ENCODE peak calls at places on chromosomes 2 and 18, in eight cellular contexts. T is IMR-90, H is K562, G is WTC11, X is HepG2, J is GM12878, F is SK-N-SH, E is H1. I is an unnamed sample.

GRCh38 chr18:70973626-70974025 is 684.8 kb downstream of the SOCS6 start:
- DNase-seq in T (no peak), H (no peak), G (no peak), X (no peak), J (no peak), F (no peak), E (no peak), I (no peak)

GRCh38 chr2:64972856-64973255 is 16.3 kb upstream of the SLC1A4 start:
- DNase-seq in T (peak), H (no peak), G (no peak), X (no peak), J (no peak), F (no peak), E (no peak), I (no peak)

GRCh38 chr2:108409768-108410167 is 32.0 kb downstream of the SULT1C4 start:
- DNase-seq in T (peak), H (no peak), G (no peak), X (no peak), J (no peak), F (no peak), E (no peak), I (no peak)

GRCh38 chr2:129144082-129144791 is 825.6 kb upstream of the HS6ST1 start:
- DNase-seq in T (no peak), H (peak), G (no peak), X (no peak), J (no peak), F (no peak), E (no peak), I (no peak)

GRCh38 chr18:23311346-23312103 is 141.6 kb upstream of the RIOK3 start:
- DNase-seq in T (peak), H (no peak), G (no peak), X (no peak), J (no peak), F (no peak), E (no peak), I (no peak)

GRCh38 chr18:65422544-65423136 is 328.2 kb upstream of the CDH7 start:
- DNase-seq in T (no peak), H (no peak), G (no peak), X (no peak), J (no peak), F (no peak), E (no peak), I (no peak)

GRCh38 chr2:99822487-99823218 is 319.7 kb downstream of the AFF3 start:
- DNase-seq in T (no peak), H (no peak), G (peak), X (no peak), J (no peak), F (no peak), E (no peak), I (no peak)

GRCh38 chr2:104825124-104825865 is 28.6 kb upstream of the POU3F3 start:
- DNase-seq in T (no peak), H (no peak), G (no peak), X (no peak), J (no peak), F (no peak), E (no peak), I (no peak)

GRCh38 chr18:44723973-44724778 is 43.5 kb downstream of the SETBP1 start:
- DNase-seq in T (no peak), H (peak), G (no peak), X (no peak), J (no peak), F (no peak), E (no peak), I (no peak)

GRCh38 chr2:49029406-49029805 is 124.9 kb downstream of the FSHR start:
- DNase-seq in T (no peak), H (no peak), G (no peak), X (no peak), J (no peak), F (no peak), E (no peak), I (no peak)

GRCh38 chr18:66560092-66560491 is 43.8 kb downstream of the CDH19 start:
- DNase-seq in T (no peak), H (no peak), G (no peak), X (peak), J (no peak), F (no peak), E (no peak), I (peak)

GRCh38 chr2:238433941-238434845 is 7.5 kb downstream of the ASB1 start:
- DNase-seq in T (peak), H (no peak), G (no peak), X (no peak), J (no peak), F (no peak), E (no peak), I (no peak)

GRCh38 chr2:44746367-44746766 is 195.1 kb upstream of the SIX3 start:
- DNase-seq in T (no peak), H (no peak), G (no peak), X (no peak), J (no peak), F (no peak), E (no peak), I (no peak)

GRCh38 chr2:124623560-124623959 is 598.5 kb downstream of the CNTNAP5 start:
- DNase-seq in T (no peak), H (no peak), G (no peak), X (no peak), J (no peak), F (no peak), E (no peak), I (no peak)

GRCh38 chr2:37631698-37632097 is 39.7 kb downstream of the CDC42EP3 start:
- DNase-seq in T (no peak), H (no peak), G (no peak), X (no peak), J (no peak), F (no peak), E (no peak), I (no peak)

GRCh38 chr2:28956890-28957289 is 24.2 kb upstream of the TOGARAM2 start:
- DNase-seq in T (no peak), H (peak), G (peak), X (no peak), J (no peak), F (no peak), E (peak), I (peak)

GRCh38 chr2:46351388-46352141 is 54.4 kb downstream of the EPAS1 start:
- DNase-seq in T (no peak), H (no peak), G (peak), X (no peak), J (no peak), F (no peak), E (no peak), I (no peak)

GRCh38 chr2:122843503-122843902 is 1088.1 kb downstream of the TSN start:
- DNase-seq in T (no peak), H (no peak), G (no peak), X (no peak), J (no peak), F (no peak), E (no peak), I (no peak)

GRCh38 chr2:172931923-172932520 is 143.6 kb upstream of the MAP3K20 start:
- DNase-seq in T (peak), H (peak), G (peak), X (peak), J (no peak), F (peak), E (peak), I (peak)

GRCh38 chr2:48471048-48471474 is 58.9 kb upstream of the STON1 start:
- DNase-seq in T (peak), H (peak), G (no peak), X (peak), J (no peak), F (peak), E (no peak), I (peak)

GRCh38 chr2:206969192-206969591 is 29.9 kb downstream of the CPO start:
- DNase-seq in T (no peak), H (no peak), G (no peak), X (no peak), J (no peak), F (no peak), E (no peak), I (no peak)
- TF ChIP-seq USF2 in T (no peak), H (no peak), G (no peak), X (no peak), J (no peak), F (no peak), E (no peak), I (no peak)

DNA sequence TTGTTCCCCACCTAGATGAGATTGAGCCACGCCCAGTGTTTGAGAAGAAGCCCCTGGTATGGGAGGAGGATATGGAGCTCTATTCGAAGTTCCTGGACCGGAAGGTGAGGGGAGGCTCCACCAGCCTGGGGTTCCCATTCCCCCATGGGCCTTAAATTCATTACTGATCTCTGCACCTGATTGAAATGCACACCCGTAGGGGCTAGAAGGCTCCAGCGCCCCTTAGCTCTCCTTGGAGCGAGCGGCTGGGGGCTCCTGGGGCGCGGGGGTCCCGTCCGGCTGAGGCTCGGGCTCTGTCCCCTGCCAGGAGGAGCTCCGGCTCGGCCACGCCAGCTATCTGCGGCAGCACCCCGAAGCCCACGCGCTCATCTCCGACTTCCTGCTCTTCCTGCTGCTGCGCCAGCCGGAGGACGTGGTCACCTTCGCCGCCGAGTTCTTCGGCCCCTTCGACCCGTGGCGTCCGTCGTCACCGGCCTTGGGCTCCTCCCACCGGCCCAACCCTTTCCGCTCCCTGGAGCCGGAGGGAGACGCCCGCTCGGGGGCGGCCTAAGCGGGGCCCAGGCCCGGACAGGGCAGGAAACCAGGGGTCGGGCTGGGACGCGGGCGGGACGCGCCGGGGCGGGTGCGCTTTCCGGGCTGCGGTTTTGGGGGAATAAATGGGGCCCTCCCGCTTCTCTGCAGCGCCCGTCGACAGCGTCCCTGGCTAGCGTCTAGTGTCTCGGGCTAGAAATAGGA is 10.9 kb downstream of the CATIP start:
- DNase-seq in T (peak), H (peak), G (peak), X (no peak), J (peak), F (peak), E (peak), I (peak)
- TF ChIP-seq USF2 in T (no peak), H (no peak), G (no peak), X (no peak), J (no peak), F (no peak), E (no peak), I (no peak)

GRCh38 chr2:96100893-96101304 is 15.5 kb downstream of the ADRA2B start:
- DNase-seq in T (no peak), H (no peak), G (peak), X (no peak), J (no peak), F (peak), E (peak), I (no peak)
- TF ChIP-seq USF2 in T (no peak), H (no peak), G (no peak), X (no peak), J (no peak), F (no peak), E (no peak), I (no peak)

DNA sequence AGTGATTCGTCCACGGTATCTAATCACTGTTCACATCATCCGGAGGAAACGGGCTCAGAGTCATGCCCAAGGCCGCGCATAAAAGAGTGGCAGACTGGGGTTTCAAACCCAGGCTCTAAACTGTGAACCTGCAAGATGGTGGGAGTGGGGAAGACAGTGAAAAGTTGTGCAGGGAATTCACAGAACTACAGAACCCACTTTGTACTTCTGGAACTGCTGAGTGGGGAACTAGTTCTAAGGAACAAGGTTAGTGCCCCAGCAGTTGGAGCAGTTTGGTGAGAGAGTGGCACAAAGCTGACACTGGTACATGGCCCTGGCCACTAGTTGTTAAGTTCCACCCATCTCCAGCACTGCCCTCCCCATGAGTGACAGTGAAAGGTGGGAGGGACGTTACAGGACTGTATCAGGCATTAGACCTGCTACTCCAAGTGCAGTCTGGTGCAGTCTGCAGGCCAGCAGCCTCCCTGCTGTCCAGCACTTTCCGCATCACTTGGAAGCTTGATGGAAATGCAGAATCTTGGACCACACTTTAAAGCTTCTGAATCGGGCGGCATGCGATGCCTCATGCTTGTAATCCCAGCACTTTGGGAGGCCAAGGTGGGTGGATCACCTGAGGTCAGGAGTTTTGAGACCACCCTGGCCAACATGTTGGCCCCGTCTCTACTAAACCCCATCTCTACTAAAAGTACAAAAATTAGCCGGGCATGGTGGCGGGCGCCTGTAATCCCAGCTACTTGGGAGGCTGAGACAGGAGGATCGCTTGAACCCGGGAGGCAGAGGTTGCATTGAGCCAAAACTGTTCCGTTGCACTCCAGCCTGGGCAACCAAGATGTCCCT is 47.3 kb downstream of the C2orf42 start:
- DNase-seq in T (peak), H (peak), G (no peak), X (peak), J (no peak), F (peak), E (no peak), I (no peak)
- TF ChIP-seq USF2 in T (no peak), H (no peak), G (no peak), X (no peak), J (no peak), F (no peak), E (no peak), I (no peak)

GRCh38 chr2:111972955-111973565 is 74.7 kb downstream of the MERTK start:
- DNase-seq in T (no peak), H (no peak), G (no peak), X (no peak), J (peak), F (no peak), E (no peak), I (no peak)

GRCh38 chr2:111977240-111977639 is 77.8 kb upstream of the TMEM87B start:
- DNase-seq in T (no peak), H (no peak), G (no peak), X (no peak), J (no peak), F (no peak), E (no peak), I (no peak)

GRCh38 chr2:111975053-111975552 is 76.7 kb downstream of the MERTK start:
- DNase-seq in T (peak), H (no peak), G (no peak), X (peak), J (no peak), F (no peak), E (peak), I (peak)

GRCh38 chr2:111973701-111974100 is 75.3 kb downstream of the MERTK start:
- DNase-seq in T (no peak), H (peak), G (no peak), X (no peak), J (no peak), F (no peak), E (no peak), I (no peak)

GRCh38 chr2:111975819-111976218 is 77.4 kb downstream of the MERTK start:
- DNase-seq in T (no peak), H (no peak), G (no peak), X (no peak), J (no peak), F (no peak), E (no peak), I (no peak)
- TF ChIP-seq USF2 in T (no peak), H (no peak), G (no peak), X (no peak), J (no peak), F (no peak), E (no peak), I (no peak)

GRCh38 chr2:162090109-162090508 is 16.1 kb upstream of the DPP4 start:
- DNase-seq in T (peak), H (no peak), G (no peak), X (no peak), J (no peak), F (no peak), E (no peak), I (no peak)

GRCh38 chr2:162091325-162092007 is 17.5 kb upstream of the DPP4 start:
- DNase-seq in T (peak), H (no peak), G (peak), X (peak), J (no peak), F (no peak), E (peak), I (peak)

GRCh38 chr2:162092008-162092390 is 18.0 kb upstream of the DPP4 start:
- DNase-seq in T (no peak), H (no peak), G (no peak), X (no peak), J (no peak), F (no peak), E (no peak), I (no peak)

DNA sequence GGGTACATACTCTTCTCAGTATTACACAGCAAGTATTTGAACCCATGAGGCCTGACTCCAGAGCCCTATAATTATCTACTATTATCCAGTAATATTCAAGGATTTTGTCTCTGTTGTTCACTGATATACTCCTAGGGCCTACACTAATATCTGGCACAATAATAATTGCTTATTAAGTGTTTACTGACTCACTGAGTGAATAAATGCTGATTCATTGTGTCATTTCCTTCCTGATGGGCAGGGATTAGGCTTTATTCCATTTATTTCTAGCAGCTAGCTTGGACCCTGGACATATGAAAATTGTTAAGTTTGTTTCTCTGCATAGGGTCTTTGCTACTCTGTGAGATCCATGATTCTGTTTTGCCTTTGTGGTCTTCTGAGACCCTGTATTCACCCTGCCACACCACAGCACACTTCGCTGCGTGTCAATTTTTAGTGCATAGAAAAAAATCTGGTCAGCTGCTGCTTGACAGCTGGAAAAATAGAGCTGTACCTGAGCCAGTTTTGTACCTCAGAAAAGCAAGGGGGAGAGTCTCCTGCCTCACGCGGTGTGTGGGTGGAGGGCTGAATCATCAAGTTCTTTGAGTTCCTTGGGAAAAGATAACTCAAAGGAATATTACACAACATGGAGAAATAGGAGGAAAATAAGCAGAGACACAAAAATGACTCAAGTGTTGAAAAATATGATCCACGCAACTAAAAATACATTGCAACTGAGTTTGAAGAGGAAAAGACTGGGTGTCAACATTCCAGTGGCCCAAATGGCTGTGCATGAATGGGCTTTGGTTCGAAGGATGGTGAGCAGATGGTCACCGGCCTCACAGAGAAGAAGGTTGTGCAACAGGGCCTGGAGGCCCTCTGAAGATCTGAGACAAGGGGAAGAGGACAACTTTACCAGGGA is 18.9 kb upstream of the DPP4 start:
- DNase-seq in T (peak), H (no peak), G (no peak), X (no peak), J (no peak), F (no peak), E (no peak), I (peak)
- TF ChIP-seq USF2 in T (peak), H (no peak), G (no peak), X (no peak), J (no peak), F (no peak), E (no peak), I (no peak)

GRCh38 chr2:43539436-43539835 is 56.4 kb downstream of the THADA start:
- DNase-seq in T (no peak), H (no peak), G (no peak), X (no peak), J (no peak), F (no peak), E (no peak), I (no peak)

GRCh38 chr2:43538034-43538670 is 57.7 kb downstream of the THADA start:
- DNase-seq in T (no peak), H (no peak), G (no peak), X (no peak), J (no peak), F (no peak), E (no peak), I (no peak)

GRCh38 chr2:43539991-43540860 is 55.6 kb downstream of the THADA start:
- DNase-seq in T (peak), H (no peak), G (no peak), X (no peak), J (no peak), F (no peak), E (no peak), I (peak)

GRCh38 chr2:43541165-43541564 is 54.7 kb downstream of the THADA start:
- DNase-seq in T (peak), H (no peak), G (no peak), X (no peak), J (no peak), F (no peak), E (no peak), I (no peak)

DNA sequence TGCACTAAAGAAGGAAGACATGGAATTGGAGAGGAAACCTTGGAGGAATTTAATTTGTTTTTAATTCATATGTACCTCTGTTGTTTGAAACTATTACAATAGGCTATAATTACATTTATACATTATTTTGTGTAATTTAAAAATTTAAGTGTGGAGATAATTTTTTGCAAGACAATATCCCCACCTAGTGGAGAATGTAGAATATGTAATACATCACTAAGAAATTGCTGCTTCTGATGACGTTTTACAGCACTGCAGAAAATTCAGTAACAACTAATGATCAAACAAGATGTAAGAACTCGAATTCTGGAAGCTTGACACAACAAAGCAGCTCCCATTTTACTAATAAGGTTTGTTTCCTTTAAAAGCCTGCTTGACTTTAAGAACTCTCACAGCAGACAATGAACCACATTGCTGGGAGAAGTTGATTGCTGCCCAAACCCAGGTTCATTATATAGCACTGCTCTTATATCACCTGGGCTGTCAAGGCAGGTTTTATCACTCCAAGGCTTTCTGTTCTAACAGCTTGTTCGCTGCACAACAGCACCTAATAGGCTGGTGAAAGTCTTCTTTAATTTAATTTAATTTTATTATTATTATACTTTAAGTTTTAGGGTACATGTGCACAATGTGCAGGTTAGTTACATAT is 53.4 kb downstream of the THADA start:
- DNase-seq in T (peak), H (peak), G (no peak), X (peak), J (no peak), F (peak), E (no peak), I (peak)
- TF ChIP-seq USF2 in T (no peak), H (no peak), G (no peak), X (no peak), J (no peak), F (no peak), E (no peak), I (no peak)

GRCh38 chr18:1133541-1133940 is 228.9 kb downstream of the ADCYAP1 start:
- DNase-seq in T (no peak), H (no peak), G (no peak), X (no peak), J (no peak), F (no peak), E (no peak), I (no peak)
- TF ChIP-seq USF2 in T (no peak), H (no peak), G (no peak), X (no peak), J (no peak), F (no peak), E (no peak), I (no peak)